ENCODE peak calls at places on chromosome 20, in four cellular contexts. One of them, this sample, is unnamed.

GRCh38 chr20:48604936-48605335 is 222.9 kb downstream of the PREX1 start:
- DNase-seq in K562: no peak
- DNase-seq in HepG2: no peak
- DNase-seq in GM12878: no peak
- DNase-seq in this sample: peak; percentile 1

GRCh38 chr20:50111120-50111828 is 1.7 kb downstream of the UBE2V1 start:
- DNase-seq in K562: peak; percentile 71
- DNase-seq in HepG2: no peak
- DNase-seq in GM12878: no peak
- DNase-seq in this sample: no peak

GRCh38 chr20:49422176-49422575 is 60.3 kb downstream of the KCNB1 start:
- DNase-seq in K562: no peak
- DNase-seq in HepG2: no peak
- DNase-seq in GM12878: no peak
- DNase-seq in this sample: no peak

GRCh38 chr20:53642196-53643030 is 48.8 kb upstream of the ZNF217 start:
- DNase-seq in K562: peak; percentile 87
- DNase-seq in HepG2: peak; percentile 99
- DNase-seq in GM12878: no peak
- DNase-seq in this sample: no peak

GRCh38 chr20:16518068-16518783 is 55.0 kb downstream of the KIF16B start:
- DNase-seq in K562: peak; percentile 45
- DNase-seq in HepG2: peak; percentile 60
- DNase-seq in GM12878: no peak
- DNase-seq in this sample: peak; percentile 52

GRCh38 chr20:45336530-45337366 is 11.5 kb downstream of the SDC4 start:
- DNase-seq in K562: no peak
- DNase-seq in HepG2: peak; percentile 88
- DNase-seq in GM12878: no peak
- DNase-seq in this sample: no peak

GRCh38 chr20:50163570-50164317 is 10.2 kb upstream of the PEDS1 start:
- DNase-seq in K562: peak; percentile 33
- DNase-seq in HepG2: peak; percentile 47
- DNase-seq in GM12878: no peak
- DNase-seq in this sample: no peak

GRCh38 chr20:1300083-1300840 is 28.7 kb downstream of the SDCBP2 start:
- DNase-seq in K562: peak; percentile 13
- DNase-seq in HepG2: no peak
- DNase-seq in GM12878: no peak
- DNase-seq in this sample: no peak

GRCh38 chr20:16405254-16405653 is 168.0 kb downstream of the KIF16B start:
- DNase-seq in K562: no peak
- DNase-seq in HepG2: no peak
- DNase-seq in GM12878: no peak
- DNase-seq in this sample: no peak

GRCh38 chr20:49846206-49846807 is 33.7 kb downstream of the SLC9A8 start:
- DNase-seq in K562: peak; percentile 76
- DNase-seq in HepG2: peak; percentile 73
- DNase-seq in GM12878: no peak
- DNase-seq in this sample: peak; percentile 39

GRCh38 chr20:48760403-48760889 is 67.4 kb downstream of the PREX1 start:
- DNase-seq in K562: no peak
- DNase-seq in HepG2: no peak
- DNase-seq in GM12878: no peak
- DNase-seq in this sample: no peak

GRCh38 chr20:35886537-35886936 is 67.8 kb downstream of the SCAND1 start:
- DNase-seq in K562: no peak
- DNase-seq in HepG2: no peak
- DNase-seq in GM12878: no peak
- DNase-seq in this sample: no peak

GRCh38 chr20:61951695-61952533 is 113.8 kb downstream of the TAF4 start:
- DNase-seq in K562: peak; percentile 32
- DNase-seq in HepG2: no peak
- DNase-seq in GM12878: no peak
- DNase-seq in this sample: peak; percentile 74

GRCh38 chr20:64255361-64256281 is at the start of gene PCMTD2:
- DNase-seq in K562: peak; percentile 91
- DNase-seq in HepG2: peak; percentile 86
- DNase-seq in GM12878: peak; percentile 17
- DNase-seq in this sample: peak; percentile 84

GRCh38 chr20:47188540-47188939 is 168.0 kb downstream of the ZMYND8 start:
- DNase-seq in K562: no peak
- DNase-seq in HepG2: no peak
- DNase-seq in GM12878: no peak
- DNase-seq in this sample: no peak

GRCh38 chr20:9051508-9051907 is 17.4 kb upstream of the PLCB4 start:
- DNase-seq in K562: peak; percentile 32
- DNase-seq in HepG2: peak; percentile 43
- DNase-seq in GM12878: no peak
- DNase-seq in this sample: no peak

GRCh38 chr20:45630366-45630765 is 718 bp downstream of the WFDC9 start:
- DNase-seq in K562: no peak
- DNase-seq in HepG2: no peak
- DNase-seq in GM12878: no peak
- DNase-seq in this sample: no peak

GRCh38 chr20:35329435-35330139 is 37.4 kb upstream of the FAM83C start:
- DNase-seq in K562: peak; percentile 81
- DNase-seq in HepG2: peak; percentile 75
- DNase-seq in GM12878: no peak
- DNase-seq in this sample: peak; percentile 82

GRCh38 chr20:22411568-22412450 is 172.6 kb downstream of the FOXA2 start:
- DNase-seq in K562: peak; percentile 89
- DNase-seq in HepG2: peak; percentile 96
- DNase-seq in GM12878: no peak
- DNase-seq in this sample: no peak

GRCh38 chr20:49887251-49887827 is 28.0 kb downstream of the SPATA2 start:
- DNase-seq in K562: no peak
- DNase-seq in HepG2: no peak
- DNase-seq in GM12878: no peak
- DNase-seq in this sample: no peak

GRCh38 chr20:37564388-37565133 is 36.9 kb upstream of the BLCAP start:
- DNase-seq in K562: peak; percentile 62
- DNase-seq in HepG2: peak; percentile 30
- DNase-seq in GM12878: no peak
- DNase-seq in this sample: peak; percentile 79

GRCh38 chr20:31835977-31836852 is 9.2 kb downstream of the FOXS1 start:
- DNase-seq in K562: peak; percentile 87
- DNase-seq in HepG2: peak; percentile 59
- DNase-seq in GM12878: peak; percentile 23
- DNase-seq in this sample: no peak

GRCh38 chr20:8073024-8073832 is 53.7 kb upstream of the TMX4 start:
- DNase-seq in K562: peak; percentile 1
- DNase-seq in HepG2: peak; percentile 29
- DNase-seq in GM12878: no peak
- DNase-seq in this sample: no peak

GRCh38 chr20:7503501-7503900 is 436.8 kb downstream of the HAO1 start:
- DNase-seq in K562: no peak
- DNase-seq in HepG2: no peak
- DNase-seq in GM12878: no peak
- DNase-seq in this sample: no peak

GRCh38 chr20:47354710-47355488 is 1.6 kb downstream of the ZMYND8 start:
- DNase-seq in K562: peak; percentile 65
- DNase-seq in HepG2: peak; percentile 70
- DNase-seq in GM12878: no peak
- DNase-seq in this sample: no peak

GRCh38 chr20:52432740-52433139 is 241.2 kb upstream of the ZFP64 start:
- DNase-seq in K562: no peak
- DNase-seq in HepG2: no peak
- DNase-seq in GM12878: no peak
- DNase-seq in this sample: no peak

GRCh38 chr20:52434453-52434852 is 242.9 kb upstream of the ZFP64 start:
- DNase-seq in K562: no peak
- DNase-seq in HepG2: no peak
- DNase-seq in GM12878: no peak
- DNase-seq in this sample: no peak

GRCh38 chr20:52438326-52438963 is 246.9 kb upstream of the ZFP64 start:
- DNase-seq in K562: peak; percentile 2
- DNase-seq in HepG2: no peak
- DNase-seq in GM12878: no peak
- DNase-seq in this sample: no peak

GRCh38 chr20:52433326-52434040 is 241.9 kb upstream of the ZFP64 start:
- DNase-seq in K562: no peak
- DNase-seq in HepG2: peak; percentile 50
- DNase-seq in GM12878: no peak
- DNase-seq in this sample: no peak

GRCh38 chr20:52434041-52434425 is 242.5 kb upstream of the ZFP64 start:
- DNase-seq in K562: no peak
- DNase-seq in HepG2: no peak
- DNase-seq in GM12878: no peak
- DNase-seq in this sample: no peak
- TF ChIP-seq CREB1 in K562: no peak
- TF ChIP-seq CREB1 in HepG2: no peak
- TF ChIP-seq CREB1 in GM12878: no peak
- TF ChIP-seq CREB1 in this sample: no peak

GRCh38 chr20:33668087-33668790 is 1.5 kb downstream of the ACTL10 start:
- DNase-seq in K562: peak; percentile 56
- DNase-seq in HepG2: no peak
- DNase-seq in GM12878: no peak
- DNase-seq in this sample: peak; percentile 87
- TF ChIP-seq CREM in K562: no peak
- TF ChIP-seq CREM in HepG2: no peak
- TF ChIP-seq CREM in GM12878: no peak
- TF ChIP-seq CREM in this sample: no peak

DNA sequence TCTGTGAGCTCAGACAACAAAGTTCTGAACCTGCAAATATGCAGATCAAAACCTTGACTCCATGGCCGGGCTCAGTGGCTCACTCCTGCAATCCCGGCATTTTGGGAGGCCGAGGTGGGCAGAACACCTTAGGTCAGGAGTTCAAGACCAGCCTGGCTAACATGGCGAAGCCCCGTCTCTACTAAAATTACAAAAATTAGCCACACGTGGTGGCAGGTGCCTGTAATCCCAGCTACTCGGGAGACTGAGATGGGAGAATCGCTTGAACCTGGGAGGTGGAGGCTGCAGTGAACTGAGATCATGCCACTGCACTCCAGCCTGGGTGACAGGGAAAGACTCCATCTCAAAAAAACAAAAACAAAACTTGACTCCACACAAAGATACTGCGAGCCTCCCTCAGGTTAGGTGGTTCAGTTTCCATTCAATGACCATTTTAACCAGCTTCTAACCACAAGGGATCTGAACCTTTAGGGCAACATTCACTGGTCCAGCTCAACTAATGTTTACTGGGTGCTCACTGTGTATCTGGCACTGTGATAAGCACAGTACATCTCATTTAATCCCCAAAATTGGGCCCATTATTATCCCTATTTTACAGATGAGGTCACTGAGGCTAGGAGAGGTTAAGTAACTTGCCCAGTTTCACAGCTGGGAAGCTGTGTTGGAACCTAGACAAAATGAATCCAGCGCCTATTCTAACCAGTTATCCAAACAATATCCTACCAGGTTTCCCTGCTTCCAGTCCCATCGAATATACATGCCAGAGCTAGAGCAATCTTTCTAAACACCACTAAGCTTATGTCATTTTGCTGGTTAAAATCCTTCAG is 1.8 kb downstream of the SNRPB start:
- DNase-seq in K562: no peak
- DNase-seq in HepG2: no peak
- DNase-seq in GM12878: no peak
- DNase-seq in this sample: no peak
- TF ChIP-seq CREB1 in K562: no peak
- TF ChIP-seq CREB1 in HepG2: no peak
- TF ChIP-seq CREB1 in GM12878: no peak
- TF ChIP-seq CREB1 in this sample: no peak

GRCh38 chr20:24579475-24579874 is 110.0 kb downstream of the SYNDIG1 start:
- DNase-seq in K562: no peak
- DNase-seq in HepG2: no peak
- DNase-seq in GM12878: no peak
- DNase-seq in this sample: no peak
- TF ChIP-seq CREM in K562: no peak
- TF ChIP-seq CREM in HepG2: no peak
- TF ChIP-seq CREM in GM12878: no peak
- TF ChIP-seq CREM in this sample: no peak

GRCh38 chr20:57124800-57125399 is 141.5 kb downstream of the BMP7 start:
- DNase-seq in K562: no peak
- DNase-seq in HepG2: no peak
- DNase-seq in GM12878: peak; percentile 2
- DNase-seq in this sample: no peak
- TF ChIP-seq CREB1 in K562: no peak
- TF ChIP-seq CREB1 in HepG2: no peak
- TF ChIP-seq CREB1 in GM12878: no peak
- TF ChIP-seq CREB1 in this sample: no peak

DNA sequence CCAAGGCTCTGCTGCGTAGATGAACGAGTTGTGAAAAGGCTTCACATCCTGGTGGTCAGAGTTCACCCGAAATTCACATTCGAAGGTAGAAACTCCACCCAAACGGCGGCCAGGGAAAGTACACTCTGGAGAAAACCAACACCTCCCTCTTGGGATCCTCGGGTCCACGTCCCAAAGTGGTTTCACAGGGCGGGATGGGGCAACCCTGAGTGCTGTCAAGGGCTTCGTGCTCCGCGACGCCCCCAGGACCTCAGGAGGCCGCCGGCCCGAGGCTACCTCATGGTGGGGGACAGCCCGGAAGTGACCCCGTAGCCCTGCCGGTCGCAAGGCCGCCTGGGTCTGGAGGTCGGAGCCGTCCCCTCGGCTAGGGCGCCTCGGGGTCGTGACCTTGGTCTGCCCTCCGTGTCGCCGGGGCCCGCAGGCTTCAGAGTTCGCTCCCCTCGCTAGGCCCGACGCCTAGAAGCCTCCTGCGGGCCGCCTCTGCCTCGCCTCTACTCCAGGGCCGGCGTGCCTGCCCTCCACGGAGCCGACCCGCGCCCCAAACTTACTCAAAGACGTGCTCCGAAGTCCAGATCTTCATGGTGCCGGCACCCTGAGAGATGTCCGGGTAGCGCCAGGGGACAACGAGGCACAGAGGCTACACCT is at the start of gene PRELID3B:
- DNase-seq in K562: peak; percentile 70
- DNase-seq in HepG2: peak; percentile 30
- DNase-seq in GM12878: no peak
- DNase-seq in this sample: peak; percentile 50
- TF ChIP-seq CREM in K562: no peak
- TF ChIP-seq CREM in HepG2: no peak
- TF ChIP-seq CREM in GM12878: no peak
- TF ChIP-seq CREM in this sample: peak; percentile 67

GRCh38 chr20:24664266-24664986 is 195.0 kb downstream of the SYNDIG1 start:
- DNase-seq in K562: no peak
- DNase-seq in HepG2: no peak
- DNase-seq in GM12878: no peak
- DNase-seq in this sample: no peak
- TF ChIP-seq CREB1 in K562: no peak
- TF ChIP-seq CREB1 in HepG2: no peak
- TF ChIP-seq CREB1 in GM12878: no peak
- TF ChIP-seq CREB1 in this sample: no peak